ENCODE peak calls at places on chromosomes 7 and 10, in nine cellular contexts. I is neural progenitor cell, C is B cell, H is bronchial epithelial cell, A is HTR-8/SVneo, Z is cardiac muscle cell, Y is neural crest cell, T is KBM-7, Q is kidney. W is an unnamed sample.

GRCh38 chr10:1665681-1666080 is 71.6 kb downstream of the ADARB2 start:
- DNase-seq in I (no peak), C (peak), H (no peak), A (no peak), Z (no peak), Y (no peak), T (no peak), Q (no peak), W (no peak)

GRCh38 chr7:129017264-129017663 is 37.6 kb downstream of the TNPO3 start:
- DNase-seq in I (no peak), C (no peak), H (no peak), A (no peak), Z (no peak), Y (no peak), T (no peak), Q (no peak), W (no peak)

GRCh38 chr7:19519443-19519977 is 189.3 kb downstream of the POLR1F start:
- DNase-seq in I (no peak), C (no peak), H (peak), A (no peak), Z (peak), Y (no peak), T (no peak), Q (no peak), W (no peak)

GRCh38 chr10:111148025-111148424 is 71.2 kb downstream of the ADRA2A start:
- DNase-seq in I (no peak), C (no peak), H (no peak), A (no peak), Z (no peak), Y (no peak), T (no peak), Q (no peak), W (no peak)

GRCh38 chr10:74882831-74883230 is 56.4 kb downstream of the KAT6B start:
- DNase-seq in I (no peak), C (no peak), H (peak), A (no peak), Z (no peak), Y (no peak), T (no peak), Q (no peak), W (no peak)

GRCh38 chr7:47663239-47663638 is 81.3 kb upstream of the TNS3 start:
- DNase-seq in I (no peak), C (no peak), H (no peak), A (no peak), Z (no peak), Y (no peak), T (no peak), Q (no peak), W (no peak)

GRCh38 chr10:76089626-76090185 is 658.3 kb downstream of the LRMDA start:
- DNase-seq in I (no peak), C (no peak), H (no peak), A (no peak), Z (no peak), Y (no peak), T (no peak), Q (no peak), W (no peak)

GRCh38 chr10:79004311-79004710 is 64.5 kb upstream of the ZMIZ1 start:
- DNase-seq in I (no peak), C (no peak), H (peak), A (no peak), Z (no peak), Y (no peak), T (no peak), Q (no peak), W (no peak)

GRCh38 chr7:30805931-30806330 is 34.7 kb downstream of the MINDY4 start:
- DNase-seq in I (no peak), C (no peak), H (no peak), A (no peak), Z (no peak), Y (no peak), T (no peak), Q (no peak), W (no peak)

GRCh38 chr10:132395704-132396494 is 1.1 kb upstream of the PWWP2B start:
- DNase-seq in I (peak), C (peak), H (no peak), A (no peak), Z (peak), Y (peak), T (peak), Q (peak), W (peak)

GRCh38 chr7:7399707-7400106 is 136.0 kb downstream of the COL28A1 start:
- DNase-seq in I (no peak), C (no peak), H (no peak), A (no peak), Z (no peak), Y (no peak), T (no peak), Q (no peak), W (no peak)

GRCh38 chr10:82267014-82267413 is 392.0 kb downstream of the NRG3 start:
- DNase-seq in I (no peak), C (no peak), H (no peak), A (no peak), Z (no peak), Y (no peak), T (no peak), Q (no peak), W (no peak)

GRCh38 chr7:46619723-46620310 is 698.7 kb upstream of the IGFBP3 start:
- DNase-seq in I (no peak), C (no peak), H (no peak), A (no peak), Z (peak), Y (no peak), T (no peak), Q (no peak), W (no peak)

GRCh38 chr10:132429281-132430230 is 32.6 kb downstream of the PWWP2B start:
- DNase-seq in I (no peak), C (no peak), H (no peak), A (no peak), Z (no peak), Y (no peak), T (no peak), Q (peak), W (no peak)

W was measured in WTC11.